ENCODE peak calls at places on chromosomes 1 and 21, in six cellular contexts. D is CD4-positive, CD25-positive, alpha-beta regulatory T cell; R is fibroblast of lung; E is astrocyte; Y is psoas muscle; B is aorta. Q is an unnamed sample.

GRCh38 chr1:170146861-170147260 is 1.1 kb downstream of the NTMT2 start:
- DNase-seq in E (peak; percentile 4), B (no peak), D (peak; percentile 18), Y (no peak), R (no peak), Q (no peak)

GRCh38 chr21:30612132-30612531 is 1.6 kb downstream of the KRTAP6-1 start:
- DNase-seq in Y (no peak), E (no peak), R (no peak), D (no peak), B (no peak), Q (no peak)

GRCh38 chr21:45336870-45337269 is 49.2 kb upstream of the POFUT2 start:
- DNase-seq in D (no peak), Y (peak; percentile 40), B (peak; percentile 82), E (peak; percentile 47), R (no peak), Q (no peak)

GRCh38 chr21:45910548-45911221 is 70.9 kb upstream of the COL6A1 start:
- DNase-seq in Y (peak; percentile 45), D (no peak), E (no peak), B (no peak), R (no peak), Q (no peak)

GRCh38 chr21:28427356-28428022 is 565.2 kb downstream of the LTN1 start:
- DNase-seq in Y (no peak), E (peak; percentile 76), D (no peak), B (no peak), R (peak; percentile 43), Q (no peak)

GRCh38 chr1:153919879-153920852 is 2.6 kb downstream of the GATAD2B start:
- DNase-seq in Y (no peak), D (peak; percentile 57), R (peak; percentile 64), B (no peak), E (no peak), Q (no peak)

GRCh38 chr1:148372731-148373130 is 110.4 kb downstream of the PPIAL4G start:
- DNase-seq in D (peak; percentile 88), Y (no peak), R (no peak), E (no peak), B (no peak), Q (peak; percentile 24)

GRCh38 chr1:160130486-160130885 is 14.9 kb downstream of the ATP1A2 start:
- DNase-seq in D (no peak), Y (peak; percentile 72), B (peak; percentile 62), R (no peak), E (no peak), Q (no peak)

GRCh38 chr1:112803906-112804762 is 89.0 kb upstream of the PPM1J start:
- DNase-seq in D (peak; percentile 62), R (peak; percentile 68), B (peak; percentile 80), E (peak; percentile 23), Y (peak; percentile 84), Q (peak; percentile 72)

GRCh38 chr1:111199881-111200801 is at the start of gene DENND2D:
- DNase-seq in Y (no peak), B (no peak), R (no peak), E (no peak), D (peak; percentile 86), Q (no peak)

GRCh38 chr1:164834641-164835040 is 275.7 kb downstream of the PBX1 start:
- DNase-seq in E (peak; percentile 9), R (no peak), B (no peak), Y (no peak), D (no peak), Q (no peak)

GRCh38 chr1:101520302-101520701 is 283.5 kb downstream of the S1PR1 start:
- DNase-seq in R (peak; percentile 61), E (peak; percentile 10), Y (no peak), B (no peak), D (peak; percentile 36), Q (no peak)

GRCh38 chr1:40185951-40186864 is 25.0 kb downstream of the RLF start:
- DNase-seq in D (peak; percentile 87), E (peak; percentile 93), R (no peak), B (no peak), Y (no peak), Q (peak; percentile 30)

GRCh38 chr21:35540950-35541632 is 492.0 kb upstream of the RUNX1 start:
- DNase-seq in B (no peak), R (no peak), Y (no peak), E (peak; percentile 17), D (no peak), Q (no peak)

GRCh38 chr1:55285849-55286248 is 70.7 kb upstream of the USP24 start:
- DNase-seq in B (no peak), Y (no peak), R (no peak), E (no peak), D (no peak), Q (no peak)

GRCh38 chr1:203081465-203082355 is 4.1 kb downstream of the MYOG start:
- DNase-seq in D (no peak), R (no peak), Y (no peak), B (no peak), E (no peak), Q (no peak)

GRCh38 chr1:206700445-206701036 is 15.8 kb downstream of the MAPKAPK2 start:
- DNase-seq in B (no peak), D (no peak), Y (peak; percentile 78), E (no peak), R (peak; percentile 87), Q (no peak)

GRCh38 chr1:110765640-110766335 is 91.0 kb upstream of the KCNA3 start:
- DNase-seq in R (peak; percentile 76), B (no peak), E (peak; percentile 15), Y (no peak), D (peak; percentile 83), Q (peak; percentile 24)

GRCh38 chr1:183996396-183996795 is 41.1 kb downstream of the COLGALT2 start:
- DNase-seq in E (no peak), B (no peak), Y (no peak), R (no peak), D (no peak), Q (no peak)

GRCh38 chr1:232421143-232421796 is 208.7 kb downstream of the SIPA1L2 start:
- DNase-seq in D (no peak), B (no peak), E (no peak), R (no peak), Y (no peak), Q (no peak)

GRCh38 chr1:235613617-235614016 is 36.0 kb downstream of the GNG4 start:
- DNase-seq in B (no peak), R (no peak), E (no peak), D (no peak), Y (no peak), Q (no peak)

DNA sequence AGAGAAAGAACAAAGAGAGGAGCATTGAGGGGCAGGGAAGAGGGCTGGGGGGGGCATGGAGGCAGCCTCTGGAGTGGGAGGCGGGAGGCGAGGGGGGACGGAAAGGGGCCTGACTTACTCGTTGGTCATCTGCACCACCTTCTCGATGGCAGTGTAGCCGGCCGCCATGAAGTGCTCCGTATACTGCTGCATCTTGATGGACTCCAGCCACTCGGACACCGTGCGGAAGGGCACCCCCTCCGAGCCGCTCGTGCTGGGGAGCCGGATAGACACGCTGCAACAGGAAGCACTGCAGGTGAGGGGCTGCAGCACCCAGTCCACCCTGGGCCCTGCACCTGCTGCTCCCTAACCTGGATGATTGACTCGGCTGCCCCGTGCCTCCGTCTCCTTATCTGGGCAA is 26.6 kb downstream of the EPHA2 start:
- DNase-seq in Y (no peak), R (no peak), E (no peak), D (no peak), B (no peak), Q (no peak)
- H3K36me3 ChIP-seq in Y (no peaks in the 10 kb centered on the region), R (peaks cover 59% of the 10 kb centered on the region), E (peaks cover 74% of the 10 kb centered on the region), D (no peaks in the 10 kb centered on the region), B (no peaks in the 10 kb centered on the region), Q (peaks cover 85% of the 10 kb centered on the region)

DNA sequence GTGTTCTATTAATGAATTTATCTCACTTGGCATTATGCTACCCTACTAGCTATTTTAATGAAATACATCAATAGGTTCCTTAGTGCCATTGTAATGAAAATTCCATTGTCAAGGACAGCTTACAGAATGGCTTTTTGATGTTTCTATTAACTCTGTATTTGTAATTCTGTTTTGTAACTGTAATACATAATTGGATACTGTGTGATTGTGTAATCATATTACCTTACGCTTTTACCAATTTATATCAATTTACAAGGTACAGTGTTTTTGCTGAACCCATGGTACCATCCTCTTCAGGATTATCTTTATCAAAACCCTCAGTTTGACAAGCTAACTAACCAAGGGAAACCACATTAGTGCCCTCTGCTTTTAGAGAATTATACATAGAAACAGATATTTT is 277.9 kb downstream of the LRRC7 start:
- DNase-seq in B (no peak), E (no peak), Y (no peak), D (no peak), R (no peak), Q (no peak)
- H3K4me3 ChIP-seq in B (no peak overlapping the region), E (no peak overlapping the region), Y (no peak overlapping the region), D (no peak overlapping the region), R (no peak overlapping the region), Q (no peak overlapping the region)

GRCh38 chr1:109319114-109319513 is 12.3 kb upstream of the MYBPHL start:
- DNase-seq in R (no peak), Y (no peak), B (no peak), D (no peak), E (no peak), Q (no peak)
- H3K36me3 ChIP-seq in R (peaks cover 1% of the 10 kb centered on the region), Y (peaks cover 13% of the 10 kb centered on the region), B (peaks cover 25% of the 10 kb centered on the region), D (no peaks in the 10 kb centered on the region), E (peaks cover 19% of the 10 kb centered on the region), Q (no peaks in the 10 kb centered on the region)

GRCh38 chr1:2547210-2548067 is 8.7 kb upstream of the TNFRSF14 start:
- DNase-seq in Y (no peak), R (no peak), D (peak; percentile 74), B (no peak), E (no peak), Q (no peak)

GRCh38 chr1:2544093-2544874 is 11.9 kb upstream of the TNFRSF14 start:
- DNase-seq in B (no peak), Y (no peak), E (peak; percentile 12), D (no peak), R (peak; percentile 45), Q (no peak)

GRCh38 chr1:2546515-2547209 is 9.5 kb upstream of the TNFRSF14 start:
- DNase-seq in E (peak; percentile 52), R (peak; percentile 65), B (peak; percentile 90), D (peak; percentile 96), Y (peak; percentile 84), Q (peak; percentile 75)

GRCh38 chr1:2544875-2545638 is 11.1 kb upstream of the TNFRSF14 start:
- DNase-seq in E (no peak), R (no peak), D (no peak), B (no peak), Y (no peak), Q (no peak)

DNA sequence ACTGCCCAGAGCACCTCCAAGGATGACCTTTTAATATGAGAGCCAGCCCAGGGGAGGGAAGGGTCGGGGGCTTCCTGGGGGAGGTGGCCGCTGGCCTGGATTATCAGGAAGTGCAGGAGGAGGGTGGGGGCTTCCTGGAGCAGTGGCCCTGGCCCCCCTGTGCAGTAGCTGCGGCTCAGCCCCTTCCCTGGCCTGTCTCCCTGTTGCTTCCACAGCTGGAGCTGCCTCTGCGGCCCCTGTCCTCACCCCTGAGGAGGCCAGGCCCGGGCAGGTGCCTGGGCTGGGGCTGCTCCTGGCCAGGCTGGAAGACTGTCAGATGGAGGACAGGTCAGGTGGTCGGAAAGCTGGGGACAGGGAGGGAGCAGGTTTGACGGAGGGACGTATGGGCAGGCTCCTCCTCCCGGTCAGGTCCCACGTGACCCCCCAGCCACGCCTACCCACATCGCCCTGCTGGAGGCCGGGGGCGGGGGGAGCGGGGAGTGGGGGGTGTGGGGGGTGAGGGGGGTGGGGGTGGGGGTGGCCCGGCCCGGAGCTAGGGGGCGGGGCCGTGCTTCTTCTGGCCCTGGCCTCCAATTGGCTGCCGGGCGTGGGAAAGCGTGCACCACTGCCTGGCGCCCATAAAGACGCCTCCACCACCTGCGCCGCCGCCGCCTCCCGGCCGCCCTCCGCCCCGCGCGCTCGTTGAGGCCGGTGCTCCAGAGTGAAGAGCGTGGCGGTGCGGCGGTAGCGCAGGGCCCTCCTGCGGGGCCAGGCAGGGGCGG is 10.2 kb upstream of the TNFRSF14 start:
- DNase-seq in D (peak; percentile 94), R (peak; percentile 66), B (peak; percentile 93), E (peak; percentile 34), Y (peak; percentile 86), Q (peak; percentile 37)
- H3K4me3 ChIP-seq in D (no peak overlapping the region), R (peak overlapping the region; percentile 57), B (no peak overlapping the region), E (peak overlapping the region; percentile 46), Y (peak overlapping the region; percentile 66), Q (peak overlapping the region; percentile 38)